ENCODE peak calls at places on chromosomes 3 and 15, in four cellular contexts. U, V, C and L are unnamed samples.

GRCh38 chr3:169478566-169479313 is 184.8 kb downstream of the MECOM start:
- DNase-seq in U (no peak), V (no peak), C (peak), L (no peak)

GRCh38 chr3:195549931-195550519 is 6.9 kb upstream of the PPP1R2 start:
- DNase-seq in U (peak), V (peak), C (no peak), L (no peak)

GRCh38 chr3:102161362-102162006 is 273.3 kb upstream of the ZPLD1 start:
- DNase-seq in U (no peak), V (no peak), C (no peak), L (no peak)

GRCh38 chr3:184761120-184761841 is 49.4 kb upstream of the MAGEF1 start:
- DNase-seq in U (no peak), V (no peak), C (no peak), L (no peak)

GRCh38 chr15:91867581-91868026 is 14.1 kb downstream of the SLCO3A1 start:
- DNase-seq in U (no peak), V (peak), C (peak), L (peak)

GRCh38 chr3:142857056-142857455 is 31.8 kb downstream of the PCOLCE2 start:
- DNase-seq in U (peak), V (no peak), C (peak), L (peak)

GRCh38 chr3:143594217-143594616 is 254.1 kb downstream of the SLC9A9 start:
- DNase-seq in U (peak), V (peak), C (no peak), L (no peak)

GRCh38 chr3:69959581-69959980 is 40.0 kb upstream of the SAMMSON start:
- DNase-seq in U (no peak), V (no peak), C (peak), L (no peak)

GRCh38 chr15:77021803-77022381 is 27.0 kb downstream of the PSTPIP1 start:
- DNase-seq in U (no peak), V (no peak), C (peak), L (no peak)

GRCh38 chr3:72594615-72595215 is 253.5 kb downstream of the SHQ1 start:
- DNase-seq in U (no peak), V (no peak), C (no peak), L (no peak)

GRCh38 chr15:47407692-47408091 is 309.6 kb upstream of the SEMA6D start:
- DNase-seq in U (no peak), V (no peak), C (no peak), L (no peak)

GRCh38 chr15:39624806-39625205 is 43.9 kb downstream of the THBS1 start:
- DNase-seq in U (peak), V (peak), C (peak), L (peak)

GRCh38 chr3:169337541-169337940 is 326.0 kb downstream of the MECOM start:
- DNase-seq in U (no peak), V (no peak), C (no peak), L (no peak)

GRCh38 chr3:191065183-191065805 is 133.7 kb upstream of the OSTN start:
- DNase-seq in U (no peak), V (no peak), C (peak), L (no peak)

GRCh38 chr3:158908187-158908762 is 106.4 kb downstream of the MFSD1 start:
- DNase-seq in U (no peak), V (no peak), C (no peak), L (no peak)

GRCh38 chr3:160754371-160754854 is 1.6 kb upstream of the PPM1L start:
- DNase-seq in U (no peak), V (peak), C (peak), L (peak)

GRCh38 chr3:12961007-12961725 is 112.1 kb downstream of the IQSEC1 start:
- DNase-seq in U (no peak), V (no peak), C (no peak), L (no peak)

GRCh38 chr3:146375214-146375613 is 94.1 kb downstream of the PLSCR2 start:
- DNase-seq in U (no peak), V (no peak), C (no peak), L (no peak)

GRCh38 chr15:58770519-58770856 is 614 bp upstream of the MINDY2 start:
- DNase-seq in U (no peak), V (no peak), C (no peak), L (no peak)